ENCODE peak calls at places on chromosomes 5 and 9, in seven cellular contexts. W, T, X, M, J, A and O are unnamed samples.

GRCh38 chr5:109374625-109375024 is 35.1 kb downstream of the PJA2 start:
- DNase-seq in W (no peak), T (peak; percentile 17), X (no peak), M (no peak), J (no peak), A (no peak), O (no peak)

GRCh38 chr9:110768887-110769286 is 100.3 kb downstream of the MUSK start:
- DNase-seq in W (no peak), T (no peak), X (no peak), M (no peak), J (no peak), A (no peak), O (no peak)

GRCh38 chr5:23445573-23445972 is 61.8 kb upstream of the PRDM9 start:
- DNase-seq in W (no peak), T (peak; percentile 62), X (no peak), M (no peak), J (no peak), A (no peak), O (no peak)

GRCh38 chr5:136388474-136388873 is 23.1 kb upstream of the TRPC7 start:
- DNase-seq in W (no peak), T (no peak), X (no peak), M (no peak), J (no peak), A (no peak), O (no peak)

GRCh38 chr9:126406075-126406675 is 79.5 kb downstream of the MVB12B start:
- DNase-seq in W (no peak), T (no peak), X (no peak), M (no peak), J (no peak), A (peak; percentile 26), O (no peak)

GRCh38 chr5:92841604-92842155 is 739.3 kb downstream of the NR2F1-AS1 start:
- DNase-seq in W (no peak), T (no peak), X (no peak), M (no peak), J (no peak), A (no peak), O (no peak)

GRCh38 chr5:154267516-154267915 is 77.0 kb downstream of the GALNT10 start:
- DNase-seq in W (no peak), T (peak; percentile 44), X (no peak), M (no peak), J (no peak), A (no peak), O (no peak)

GRCh38 chr9:16964228-16964627 is 93.8 kb upstream of the BNC2 start:
- DNase-seq in W (no peak), T (peak; percentile 98), X (no peak), M (no peak), J (peak; percentile 99), A (peak; percentile 100), O (no peak)

GRCh38 chr5:167049771-167050567 is 1241.5 kb upstream of the WWC1 start:
- DNase-seq in W (no peak), T (peak; percentile 52), X (no peak), M (no peak), J (no peak), A (no peak), O (no peak)

GRCh38 chr5:68250662-68251298 is 35.2 kb downstream of the PIK3R1 start:
- DNase-seq in W (no peak), T (no peak), X (no peak), M (no peak), J (no peak), A (no peak), O (no peak)

GRCh38 chr5:169758886-169759285 is 121.8 kb downstream of the DOCK2 start:
- DNase-seq in W (no peak), T (no peak), X (no peak), M (no peak), J (no peak), A (peak; percentile 18), O (no peak)

GRCh38 chr5:119158144-119158543 is 87.3 kb downstream of the DMXL1 start:
- DNase-seq in W (no peak), T (no peak), X (no peak), M (no peak), J (no peak), A (no peak), O (no peak)

GRCh38 chr9:122318284-122318683 is 52.5 kb upstream of the PTGS1 start:
- DNase-seq in W (no peak), T (peak; percentile 12), X (no peak), M (peak; percentile 85), J (no peak), A (no peak), O (no peak)

GRCh38 chr5:65075623-65076250 is 307.0 kb downstream of the CWC27 start:
- DNase-seq in W (no peak), T (no peak), X (no peak), M (no peak), J (no peak), A (no peak), O (no peak)

GRCh38 chr9:92278117-92278516 is 15.4 kb downstream of the IARS1 start:
- DNase-seq in W (no peak), T (peak; percentile 86), X (no peak), M (no peak), J (peak; percentile 41), A (peak; percentile 80), O (no peak)

GRCh38 chr5:6473284-6473683 is 24.6 kb downstream of the UBE2QL1 start:
- DNase-seq in W (no peak), T (no peak), X (no peak), M (peak; percentile 24), J (no peak), A (no peak), O (no peak)

GRCh38 chr9:85716031-85716877 is 25.5 kb downstream of the AGTPBP1 start:
- DNase-seq in W (no peak), T (no peak), X (peak; percentile 46), M (no peak), J (no peak), A (no peak), O (no peak)

GRCh38 chr5:112154940-112155686 is 264.0 kb downstream of the EPB41L4A start:
- DNase-seq in W (no peak), T (peak; percentile 82), X (no peak), M (no peak), J (no peak), A (peak; percentile 48), O (no peak)

GRCh38 chr5:92644271-92644886 is 936.6 kb downstream of the NR2F1-AS1 start:
- DNase-seq in W (no peak), T (no peak), X (peak; percentile 2), M (no peak), J (no peak), A (no peak), O (no peak)

GRCh38 chr5:171363846-171364245 is 23.8 kb upstream of the NPM1 start:
- DNase-seq in W (no peak), T (no peak), X (peak; percentile 32), M (no peak), J (no peak), A (no peak), O (no peak)

GRCh38 chr5:43294226-43294625 is 19.0 kb downstream of the HMGCS1 start:
- DNase-seq in W (no peak), T (peak; percentile 42), X (no peak), M (no peak), J (peak; percentile 17), A (peak; percentile 66), O (no peak)

GRCh38 chr5:152125806-152126205 is 201.2 kb upstream of the GLRA1 start:
- DNase-seq in W (no peak), T (no peak), X (no peak), M (no peak), J (no peak), A (no peak), O (no peak)

GRCh38 chr9:14347408-14348224 is 33.7 kb upstream of the NFIB start:
- DNase-seq in W (no peak), T (no peak), X (no peak), M (peak; percentile 77), J (no peak), A (no peak), O (no peak)

GRCh38 chr5:114010362-114010761 is 351.5 kb upstream of the KCNN2 start:
- DNase-seq in W (no peak), T (peak; percentile 17), X (no peak), M (no peak), J (peak; percentile 80), A (peak; percentile 87), O (no peak)

GRCh38 chr5:19920761-19921160 is 67.2 kb downstream of the CDH18 start:
- DNase-seq in W (no peak), T (peak; percentile 12), X (no peak), M (no peak), J (no peak), A (peak; percentile 63), O (no peak)

GRCh38 chr9:100281069-100281468 is 71.7 kb downstream of the TEX10 start:
- DNase-seq in W (no peak), T (no peak), X (no peak), M (no peak), J (no peak), A (no peak), O (no peak)

GRCh38 chr5:177005619-177006264 is 837 bp downstream of the UIMC1 start:
- DNase-seq in W (peak; percentile 66), T (peak; percentile 72), X (peak; percentile 79), M (peak; percentile 87), J (no peak), A (peak; percentile 62), O (peak; percentile 54)
- TF ChIP-seq CTCF in W (peak; percentile 42), T (peak; percentile 53), X (peak; percentile 45), M (peak; percentile 68), J (peak; percentile 74), A (peak; percentile 47), O (peak; percentile 46)

GRCh38 chr5:123538670-123539459 is 26.9 kb downstream of the CSNK1G3 start:
- DNase-seq in W (no peak), T (peak; percentile 44), X (no peak), M (no peak), J (no peak), A (no peak), O (no peak)

GRCh38 chr5:123540534-123540933 is 28.6 kb downstream of the CSNK1G3 start:
- DNase-seq in W (no peak), T (no peak), X (no peak), M (no peak), J (no peak), A (no peak), O (no peak)

GRCh38 chr5:123537256-123537655 is 25.3 kb downstream of the CSNK1G3 start:
- DNase-seq in W (no peak), T (no peak), X (no peak), M (no peak), J (no peak), A (no peak), O (no peak)

GRCh38 chr5:123535648-123536047 is 23.7 kb downstream of the CSNK1G3 start:
- DNase-seq in W (no peak), T (no peak), X (no peak), M (no peak), J (no peak), A (no peak), O (no peak)

GRCh38 chr5:123537845-123538244 is 25.9 kb downstream of the CSNK1G3 start:
- DNase-seq in W (no peak), T (no peak), X (no peak), M (no peak), J (no peak), A (no peak), O (no peak)
- TF ChIP-seq CTCF in W (no peak), T (no peak), X (no peak), M (no peak), J (no peak), A (no peak), O (no peak)

GRCh38 chr5:8473827-8474568 is 605.0 kb downstream of the MTRR start:
- DNase-seq in W (no peak), T (no peak), X (no peak), M (no peak), J (no peak), A (no peak), O (no peak)
- TF ChIP-seq CTCF in W (no peak), T (peak; percentile 6), X (no peak), M (no peak), J (no peak), A (no peak), O (no peak)

GRCh38 chr5:139746691-139747582 is 48.7 kb upstream of the PSD2 start:
- DNase-seq in W (peak; percentile 60), T (peak; percentile 57), X (peak; percentile 72), M (peak; percentile 70), J (no peak), A (peak; percentile 46), O (peak; percentile 86)
- TF ChIP-seq CTCF in W (no peak), T (no peak), X (no peak), M (no peak), J (no peak), A (no peak), O (no peak)